ENCODE peak calls at places on chromosome 4, in eight cellular contexts. X is C1 segment of cervical spinal cord; V is caudate nucleus; T is hepatocyte; D is iPS-NIHi11; S is cardiac muscle cell; O is endothelial cell of umbilical vein; B is stimulated activated naive CD8-positive, alpha-beta T cell treated with anti-CD3 and anti-CD28 coated beads, Interleukin-15, Interleukin-2, amounts not matched to agents 100 U/mL and 50 U/mL, for 24 hours. N is an unnamed sample.

GRCh38 chr4:2251073-2251794 is 9.3 kb upstream of the HAUS3 start:
- DNase-seq in D (peak; percentile 10), B (peak; percentile 3), T (no peak), O (no peak), S (no peak), X (no peak), V (no peak), N (no peak)

GRCh38 chr4:87819281-87819919 is 13.4 kb upstream of the MEPE start:
- DNase-seq in X (no peak), B (no peak), S (no peak), V (no peak), T (peak; percentile 32), O (no peak), D (peak; percentile 22), N (peak; percentile 18)

GRCh38 chr4:169220446-169220845 is 50.3 kb downstream of the SH3RF1 start:
- DNase-seq in V (no peak), X (no peak), O (no peak), B (no peak), D (no peak), S (no peak), T (no peak), N (peak; percentile 22)

GRCh38 chr4:164108971-164109370 is 614.5 kb downstream of the TMA16 start:
- DNase-seq in O (no peak), B (no peak), V (no peak), S (no peak), T (no peak), X (no peak), D (no peak), N (no peak)

GRCh38 chr4:84218002-84218401 is 281.1 kb downstream of the NKX6-1 start:
- DNase-seq in D (peak; percentile 9), O (no peak), S (no peak), B (no peak), V (no peak), X (no peak), T (no peak), N (peak; percentile 48)

GRCh38 chr4:168830777-168831512 is 179.1 kb downstream of the CBR4 start:
- DNase-seq in S (no peak), B (no peak), X (no peak), V (no peak), D (no peak), T (no peak), O (no peak), N (no peak)

GRCh38 chr4:101279377-101279871 is 67.9 kb downstream of the PPP3CA start:
- DNase-seq in S (no peak), D (no peak), V (no peak), O (peak; percentile 67), X (no peak), T (peak; percentile 50), B (no peak), N (no peak)

GRCh38 chr4:103018391-103019318 is 850 bp downstream of the SLC9B1 start:
- DNase-seq in X (peak; percentile 23), O (no peak), V (no peak), T (no peak), D (peak; percentile 16), B (peak; percentile 9), S (no peak), N (no peak)

GRCh38 chr4:26342328-26343040 is 21.7 kb downstream of the RBPJ start:
- DNase-seq in X (no peak), V (no peak), D (no peak), B (no peak), T (peak; percentile 48), O (peak; percentile 35), S (peak; percentile 31), N (no peak)

GRCh38 chr4:23384741-23385140 is 505.1 kb downstream of the PPARGC1A start:
- DNase-seq in V (no peak), T (no peak), S (no peak), O (no peak), B (no peak), X (no peak), D (no peak), N (no peak)

GRCh38 chr4:109702950-109703663 is at the start of gene CASP6:
- DNase-seq in X (peak; percentile 72), B (peak; percentile 75), D (peak; percentile 86), T (peak; percentile 93), O (peak; percentile 80), V (peak; percentile 50), S (peak; percentile 87), N (peak; percentile 91)

GRCh38 chr4:143514432-143514831 is 930 bp downstream of the SMARCA5 start:
- DNase-seq in D (peak; percentile 40), O (peak; percentile 74), X (peak; percentile 18), V (peak; percentile 20), S (peak; percentile 67), T (peak; percentile 61), B (peak; percentile 19), N (peak; percentile 90)

GRCh38 chr4:142563682-142564291 is 282.3 kb downstream of the INPP4B start:
- DNase-seq in X (no peak), S (no peak), B (no peak), T (peak; percentile 34), O (no peak), D (no peak), V (no peak), N (no peak)

GRCh38 chr4:6372649-6373525 is 99.5 kb downstream of the PPP2R2C start:
- DNase-seq in O (peak; percentile 21), S (peak; percentile 45), V (no peak), X (no peak), D (peak; percentile 88), T (peak; percentile 35), B (no peak), N (peak; percentile 73)

GRCh38 chr4:94583938-94584641 is 132.3 kb downstream of the PDLIM5 start:
- DNase-seq in T (no peak), X (no peak), O (no peak), V (no peak), B (no peak), D (no peak), S (no peak), N (no peak)

GRCh38 chr4:81472249-81473085 is 760 bp upstream of the RASGEF1B start:
- DNase-seq in O (no peak), V (peak; percentile 66), D (peak; percentile 54), T (peak; percentile 69), B (no peak), X (peak; percentile 72), S (peak; percentile 55), N (peak; percentile 60)

GRCh38 chr4:14771504-14772175 is 230.6 kb upstream of the CPEB2 start:
- DNase-seq in O (no peak), T (no peak), D (no peak), V (no peak), X (no peak), B (no peak), S (no peak), N (no peak)

GRCh38 chr4:185887125-185887524 is 75.1 kb upstream of the SORBS2 start:
- DNase-seq in T (no peak), S (no peak), D (no peak), X (no peak), B (no peak), V (no peak), O (no peak), N (no peak)

GRCh38 chr4:186727149-186727976 is 3.7 kb upstream of the FAT1 start:
- DNase-seq in D (no peak), B (no peak), S (peak; percentile 31), T (no peak), X (no peak), O (no peak), V (no peak), N (peak; percentile 58)

GRCh38 chr4:79174855-79175254 is 151.0 kb downstream of the NAA11 start:
- DNase-seq in X (no peak), O (no peak), V (no peak), B (no peak), S (no peak), T (no peak), D (no peak), N (no peak)

GRCh38 chr4:138275946-138276621 is 33.9 kb upstream of the SLC7A11 start:
- DNase-seq in T (no peak), O (peak; percentile 83), B (no peak), S (no peak), X (no peak), D (no peak), V (no peak), N (no peak)

GRCh38 chr4:176210579-176211296 is 15.4 kb upstream of the SPATA4 start:
- DNase-seq in V (no peak), T (no peak), O (no peak), X (no peak), D (no peak), S (no peak), B (no peak), N (no peak)

GRCh38 chr4:140688711-140689598 is 67.2 kb downstream of the TBC1D9 start:
- DNase-seq in T (no peak), O (no peak), B (no peak), S (no peak), D (no peak), X (no peak), V (no peak), N (no peak)

GRCh38 chr4:186190456-186191265 is 706 bp upstream of the CYP4V2 start:
- DNase-seq in T (peak; percentile 63), X (peak; percentile 74), D (peak; percentile 59), S (peak; percentile 60), O (no peak), B (peak; percentile 56), V (peak; percentile 40), N (peak; percentile 57)

GRCh38 chr4:40240040-40240653 is 43.3 kb downstream of the RHOH start:
- DNase-seq in B (no peak), D (no peak), X (no peak), S (no peak), O (peak; percentile 10), V (no peak), T (no peak), N (no peak)

GRCh38 chr4:54683616-54684346 is 26.0 kb downstream of the KIT start:
- DNase-seq in O (peak; percentile 39), B (peak; percentile 63), T (no peak), V (no peak), D (peak; percentile 27), X (no peak), S (peak; percentile 22), N (peak; percentile 23)